ENCODE peak calls at places on chromosomes 2 and 18, in four cellular contexts. R is GM13976, F is HFFc6, O is B cell. Y is an unnamed sample.

GRCh38 chr2:42009657-42010580 is 37.9 kb upstream of the PKDCC start:
- DNase-seq in R (no peak), F (no peak), O (no peak), Y (peak)

GRCh38 chr2:205390866-205391265 is 291.4 kb upstream of the NRP2 start:
- DNase-seq in R (no peak), F (no peak), O (no peak), Y (no peak)

GRCh38 chr2:186068154-186068826 is 329.7 kb downstream of the FSIP2 start:
- DNase-seq in R (no peak), F (no peak), O (no peak), Y (no peak)

GRCh38 chr2:1170711-1171110 is 220.1 kb downstream of the SNTG2 start:
- DNase-seq in R (no peak), F (no peak), O (no peak), Y (no peak)

GRCh38 chr2:131038258-131039100 is 54.8 kb downstream of the FAM168B start:
- DNase-seq in R (no peak), F (no peak), O (no peak), Y (no peak)

GRCh38 chr2:144084114-144084661 is 435.7 kb downstream of the ZEB2 start:
- DNase-seq in R (no peak), F (peak), O (no peak), Y (no peak)

GRCh38 chr18:23583071-23583865 is 3.0 kb downstream of the NPC1 start:
- DNase-seq in R (no peak), F (no peak), O (no peak), Y (no peak)

GRCh38 chr2:3867451-3867850 is 164.1 kb downstream of the DCDC2C start:
- DNase-seq in R (no peak), F (no peak), O (no peak), Y (no peak)

GRCh38 chr2:64649626-64650025 is 4.1 kb downstream of the SERTAD2 start:
- DNase-seq in R (no peak), F (no peak), O (no peak), Y (no peak)

GRCh38 chr2:129732630-129733026 is 246.8 kb upstream of the RAB6C start:
- DNase-seq in R (no peak), F (no peak), O (no peak), Y (no peak)

GRCh38 chr2:217610411-217610814 is 392.4 kb downstream of the TNS1 start:
- DNase-seq in R (peak), F (no peak), O (no peak), Y (peak)

GRCh38 chr2:32418777-32419176 is 62.0 kb downstream of the BIRC6 start:
- DNase-seq in R (no peak), F (peak), O (no peak), Y (no peak)

GRCh38 chr2:30915485-30915884 is 108.2 kb upstream of the CAPN13 start:
- DNase-seq in R (no peak), F (no peak), O (no peak), Y (peak)
- TF ChIP-seq CTCF in R (no peak), F (peak), O (no peak), Y (no peak)

GRCh38 chr2:233639860-233640259 is 3.6 kb downstream of the UGT1A10 start:
- DNase-seq in R (no peak), F (no peak), O (no peak), Y (no peak)

GRCh38 chr2:233638836-233639235 is 2.6 kb downstream of the UGT1A10 start:
- DNase-seq in R (no peak), F (no peak), O (no peak), Y (peak)

GRCh38 chr2:233643128-233643527 is 6.9 kb downstream of the UGT1A10 start:
- DNase-seq in R (no peak), F (no peak), O (no peak), Y (no peak)
- TF ChIP-seq CTCF in R (no peak), F (no peak), O (no peak), Y (no peak)

GRCh38 chr2:101787097-101787496 is 89.6 kb downstream of the MAP4K4 start:
- DNase-seq in R (no peak), F (no peak), O (no peak), Y (no peak)
- TF ChIP-seq CTCF in R (no peak), F (no peak), O (no peak), Y (no peak)

GRCh38 chr2:216057688-216058193 is 23.9 kb downstream of the PECR start:
- DNase-seq in R (peak), F (peak), O (peak), Y (peak)

GRCh38 chr2:216055661-216056060 is 25.9 kb downstream of the PECR start:
- DNase-seq in R (no peak), F (no peak), O (no peak), Y (no peak)

GRCh38 chr2:216056739-216057138 is 24.9 kb downstream of the PECR start:
- DNase-seq in R (peak), F (no peak), O (no peak), Y (no peak)

GRCh38 chr2:216064014-216064630 is 17.5 kb downstream of the PECR start:
- DNase-seq in R (no peak), F (no peak), O (no peak), Y (no peak)

GRCh38 chr2:216059233-216059834 is 22.3 kb downstream of the PECR start:
- DNase-seq in R (no peak), F (no peak), O (no peak), Y (no peak)
- TF ChIP-seq CTCF in R (no peak), F (peak), O (peak), Y (no peak)

GRCh38 chr18:41936471-41937134 is 18.4 kb upstream of the PIK3C3 start:
- DNase-seq in R (peak), F (no peak), O (no peak), Y (no peak)

GRCh38 chr18:41939326-41939725 is 15.7 kb upstream of the PIK3C3 start:
- DNase-seq in R (no peak), F (no peak), O (no peak), Y (no peak)

GRCh38 chr18:41942254-41942653 is 12.8 kb upstream of the PIK3C3 start:
- DNase-seq in R (no peak), F (no peak), O (no peak), Y (no peak)

GRCh38 chr18:41940506-41941215 is 14.4 kb upstream of the PIK3C3 start:
- DNase-seq in R (no peak), F (peak), O (no peak), Y (no peak)

DNA sequence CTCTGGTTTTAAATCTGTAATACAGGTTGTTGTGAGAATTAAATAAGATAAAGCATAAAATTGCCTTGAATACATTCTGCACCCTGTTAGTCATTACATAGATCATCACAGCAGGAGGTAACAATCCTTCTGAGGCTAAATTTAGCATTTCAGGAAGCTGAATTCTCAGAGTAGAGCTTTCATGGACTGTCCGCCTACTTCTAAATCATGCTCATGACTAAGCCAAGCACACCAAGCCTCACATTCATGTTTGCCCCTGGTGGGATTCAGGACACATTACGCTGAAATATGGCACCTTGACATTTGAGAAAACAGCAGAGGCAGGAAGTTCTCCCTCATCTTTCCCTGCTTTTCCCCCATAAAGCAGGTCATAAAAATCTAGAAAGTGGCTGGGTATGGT is 16.6 kb upstream of the PIK3C3 start:
- DNase-seq in R (no peak), F (peak), O (no peak), Y (no peak)
- TF ChIP-seq CTCF in R (no peak), F (peak), O (no peak), Y (no peak)

Y was measured in activated CD8-positive, alpha-beta T cell treated with anti-CD3 and anti-CD28 coated beads for 36 hours.